ENCODE peak calls at places on chromosomes 4 and X, in six cellular contexts. One of them, this sample, is unnamed.

GRCh38 chrX:12138366-12139313 is at the start of gene FRMPD4:
- DNase-seq in astrocyte of the hippocampus: peak; percentile 58
- DNase-seq in stimulated activated CD4-positive, alpha-beta T cell treated with anti-CD3 and anti-CD28 coated beads, Interleukin-4, amount 100 ng/mL, for 24 hours: no peak
- DNase-seq in stromal cell of bone marrow: no peak
- DNase-seq in ELF-1: peak; percentile 90
- DNase-seq in left ventricle myocardium inferior: no peak
- DNase-seq in this sample: peak; percentile 58

GRCh38 chr4:110005461-110006056 is 92.9 kb downstream of the EGF start:
- DNase-seq in ELF-1: no peak
- DNase-seq in stimulated activated CD4-positive, alpha-beta T cell treated with anti-CD3 and anti-CD28 coated beads, Interleukin-4, amount 100 ng/mL, for 24 hours: peak; percentile 15
- DNase-seq in stromal cell of bone marrow: peak; percentile 60
- DNase-seq in left ventricle myocardium inferior: no peak
- DNase-seq in astrocyte of the hippocampus: peak; percentile 81
- DNase-seq in this sample: peak; percentile 62

GRCh38 chr4:29320947-29321583 is 1399.1 kb upstream of the PCDH7 start:
- DNase-seq in astrocyte of the hippocampus: no peak
- DNase-seq in stimulated activated CD4-positive, alpha-beta T cell treated with anti-CD3 and anti-CD28 coated beads, Interleukin-4, amount 100 ng/mL, for 24 hours: no peak
- DNase-seq in left ventricle myocardium inferior: no peak
- DNase-seq in ELF-1: no peak
- DNase-seq in stromal cell of bone marrow: no peak
- DNase-seq in this sample: peak; percentile 26

GRCh38 chrX:22666441-22666840 is 333.3 kb upstream of the DDX53 start:
- DNase-seq in ELF-1: peak; percentile 79
- DNase-seq in astrocyte of the hippocampus: no peak
- DNase-seq in stimulated activated CD4-positive, alpha-beta T cell treated with anti-CD3 and anti-CD28 coated beads, Interleukin-4, amount 100 ng/mL, for 24 hours: no peak
- DNase-seq in left ventricle myocardium inferior: no peak
- DNase-seq in stromal cell of bone marrow: no peak
- DNase-seq in this sample: peak; percentile 76

GRCh38 chr4:5800496-5800895 is 89.5 kb downstream of the EVC start:
- DNase-seq in stimulated activated CD4-positive, alpha-beta T cell treated with anti-CD3 and anti-CD28 coated beads, Interleukin-4, amount 100 ng/mL, for 24 hours: no peak
- DNase-seq in stromal cell of bone marrow: no peak
- DNase-seq in astrocyte of the hippocampus: no peak
- DNase-seq in left ventricle myocardium inferior: no peak
- DNase-seq in ELF-1: no peak
- DNase-seq in this sample: no peak

GRCh38 chr4:654871-655734 is 19.0 kb downstream of the ATP5ME start:
- DNase-seq in stimulated activated CD4-positive, alpha-beta T cell treated with anti-CD3 and anti-CD28 coated beads, Interleukin-4, amount 100 ng/mL, for 24 hours: no peak
- DNase-seq in stromal cell of bone marrow: no peak
- DNase-seq in ELF-1: no peak
- DNase-seq in astrocyte of the hippocampus: no peak
- DNase-seq in left ventricle myocardium inferior: no peak
- DNase-seq in this sample: no peak

GRCh38 chr4:61243962-61244361 is 43.8 kb downstream of the ADGRL3 start:
- DNase-seq in stimulated activated CD4-positive, alpha-beta T cell treated with anti-CD3 and anti-CD28 coated beads, Interleukin-4, amount 100 ng/mL, for 24 hours: no peak
- DNase-seq in ELF-1: no peak
- DNase-seq in stromal cell of bone marrow: no peak
- DNase-seq in astrocyte of the hippocampus: no peak
- DNase-seq in left ventricle myocardium inferior: no peak
- DNase-seq in this sample: no peak

GRCh38 chrX:2645563-2645962 is 45.5 kb upstream of the CD99 start:
- DNase-seq in stromal cell of bone marrow: no peak
- DNase-seq in ELF-1: no peak
- DNase-seq in left ventricle myocardium inferior: no peak
- DNase-seq in stimulated activated CD4-positive, alpha-beta T cell treated with anti-CD3 and anti-CD28 coated beads, Interleukin-4, amount 100 ng/mL, for 24 hours: no peak
- DNase-seq in astrocyte of the hippocampus: no peak
- DNase-seq in this sample: no peak

GRCh38 chr4:1683371-1683902 is 676 bp downstream of the FAM53A start:
- DNase-seq in astrocyte of the hippocampus: peak; percentile 78
- DNase-seq in stromal cell of bone marrow: peak; percentile 80
- DNase-seq in ELF-1: peak; percentile 80
- DNase-seq in left ventricle myocardium inferior: no peak
- DNase-seq in stimulated activated CD4-positive, alpha-beta T cell treated with anti-CD3 and anti-CD28 coated beads, Interleukin-4, amount 100 ng/mL, for 24 hours: no peak
- DNase-seq in this sample: peak; percentile 55

GRCh38 chr4:179867300-179867878 is 2375.8 kb upstream of the TENM3 start:
- DNase-seq in left ventricle myocardium inferior: no peak
- DNase-seq in ELF-1: peak; percentile 89
- DNase-seq in astrocyte of the hippocampus: peak; percentile 45
- DNase-seq in stimulated activated CD4-positive, alpha-beta T cell treated with anti-CD3 and anti-CD28 coated beads, Interleukin-4, amount 100 ng/mL, for 24 hours: no peak
- DNase-seq in stromal cell of bone marrow: no peak
- DNase-seq in this sample: peak; percentile 95

GRCh38 chr4:181874582-181874981 is 368.6 kb upstream of the TENM3 start:
- DNase-seq in ELF-1: no peak
- DNase-seq in stimulated activated CD4-positive, alpha-beta T cell treated with anti-CD3 and anti-CD28 coated beads, Interleukin-4, amount 100 ng/mL, for 24 hours: no peak
- DNase-seq in left ventricle myocardium inferior: no peak
- DNase-seq in astrocyte of the hippocampus: no peak
- DNase-seq in stromal cell of bone marrow: no peak
- DNase-seq in this sample: no peak

GRCh38 chr4:27132497-27132896 is 271.9 kb downstream of the STIM2 start:
- DNase-seq in ELF-1: no peak
- DNase-seq in left ventricle myocardium inferior: no peak
- DNase-seq in stromal cell of bone marrow: no peak
- DNase-seq in stimulated activated CD4-positive, alpha-beta T cell treated with anti-CD3 and anti-CD28 coated beads, Interleukin-4, amount 100 ng/mL, for 24 hours: no peak
- DNase-seq in astrocyte of the hippocampus: no peak
- DNase-seq in this sample: no peak

GRCh38 chr4:23333946-23334878 is 555.6 kb downstream of the PPARGC1A start:
- DNase-seq in stromal cell of bone marrow: peak; percentile 82
- DNase-seq in astrocyte of the hippocampus: peak; percentile 88
- DNase-seq in stimulated activated CD4-positive, alpha-beta T cell treated with anti-CD3 and anti-CD28 coated beads, Interleukin-4, amount 100 ng/mL, for 24 hours: peak; percentile 38
- DNase-seq in left ventricle myocardium inferior: no peak
- DNase-seq in ELF-1: peak; percentile 71
- DNase-seq in this sample: peak; percentile 79

GRCh38 chrX:13087322-13088154 is 43.1 kb upstream of the FAM9C start:
- DNase-seq in ELF-1: no peak
- DNase-seq in stromal cell of bone marrow: no peak
- DNase-seq in left ventricle myocardium inferior: no peak
- DNase-seq in astrocyte of the hippocampus: peak; percentile 35
- DNase-seq in stimulated activated CD4-positive, alpha-beta T cell treated with anti-CD3 and anti-CD28 coated beads, Interleukin-4, amount 100 ng/mL, for 24 hours: peak; percentile 67
- DNase-seq in this sample: no peak

GRCh38 chrX:10137516-10137915 is 19.3 kb upstream of the CLCN4 start:
- DNase-seq in stromal cell of bone marrow: no peak
- DNase-seq in astrocyte of the hippocampus: no peak
- DNase-seq in left ventricle myocardium inferior: no peak
- DNase-seq in ELF-1: no peak
- DNase-seq in stimulated activated CD4-positive, alpha-beta T cell treated with anti-CD3 and anti-CD28 coated beads, Interleukin-4, amount 100 ng/mL, for 24 hours: no peak
- DNase-seq in this sample: no peak

GRCh38 chr4:6282247-6282646 is 12.6 kb downstream of the WFS1 start:
- DNase-seq in stromal cell of bone marrow: no peak
- DNase-seq in astrocyte of the hippocampus: no peak
- DNase-seq in left ventricle myocardium inferior: no peak
- DNase-seq in stimulated activated CD4-positive, alpha-beta T cell treated with anti-CD3 and anti-CD28 coated beads, Interleukin-4, amount 100 ng/mL, for 24 hours: no peak
- DNase-seq in ELF-1: no peak
- DNase-seq in this sample: no peak

GRCh38 chrX:120768254-120768653 is 107.4 kb downstream of the CT47B1 start:
- DNase-seq in ELF-1: no peak
- DNase-seq in astrocyte of the hippocampus: no peak
- DNase-seq in left ventricle myocardium inferior: no peak
- DNase-seq in stromal cell of bone marrow: no peak
- DNase-seq in stimulated activated CD4-positive, alpha-beta T cell treated with anti-CD3 and anti-CD28 coated beads, Interleukin-4, amount 100 ng/mL, for 24 hours: no peak
- DNase-seq in this sample: no peak

GRCh38 chr4:153555730-153556440 is 89.7 kb downstream of the TMEM131L start:
- DNase-seq in astrocyte of the hippocampus: peak; percentile 94
- DNase-seq in left ventricle myocardium inferior: peak; percentile 90
- DNase-seq in ELF-1: no peak
- DNase-seq in stimulated activated CD4-positive, alpha-beta T cell treated with anti-CD3 and anti-CD28 coated beads, Interleukin-4, amount 100 ng/mL, for 24 hours: no peak
- DNase-seq in stromal cell of bone marrow: peak; percentile 41
- DNase-seq in this sample: no peak

GRCh38 chr4:38673109-38673978 is 9.3 kb downstream of the KLF3 start:
- DNase-seq in ELF-1: no peak
- DNase-seq in left ventricle myocardium inferior: peak; percentile 67
- DNase-seq in stromal cell of bone marrow: no peak
- DNase-seq in stimulated activated CD4-positive, alpha-beta T cell treated with anti-CD3 and anti-CD28 coated beads, Interleukin-4, amount 100 ng/mL, for 24 hours: no peak
- DNase-seq in astrocyte of the hippocampus: no peak
- DNase-seq in this sample: no peak

GRCh38 chrX:1945879-1946278 is 331.0 kb downstream of the ASMT start:
- DNase-seq in stimulated activated CD4-positive, alpha-beta T cell treated with anti-CD3 and anti-CD28 coated beads, Interleukin-4, amount 100 ng/mL, for 24 hours: no peak
- DNase-seq in ELF-1: no peak
- DNase-seq in astrocyte of the hippocampus: no peak
- DNase-seq in stromal cell of bone marrow: no peak
- DNase-seq in left ventricle myocardium inferior: no peak
- DNase-seq in this sample: no peak

GRCh38 chrX:43629229-43629628 is 26.9 kb upstream of the MAOA start:
- DNase-seq in ELF-1: no peak
- DNase-seq in astrocyte of the hippocampus: no peak
- DNase-seq in left ventricle myocardium inferior: no peak
- DNase-seq in stromal cell of bone marrow: no peak
- DNase-seq in stimulated activated CD4-positive, alpha-beta T cell treated with anti-CD3 and anti-CD28 coated beads, Interleukin-4, amount 100 ng/mL, for 24 hours: no peak
- DNase-seq in this sample: no peak

GRCh38 chr4:153731239-153731638 is 28.6 kb downstream of the RNF175 start:
- DNase-seq in left ventricle myocardium inferior: no peak
- DNase-seq in ELF-1: no peak
- DNase-seq in astrocyte of the hippocampus: peak; percentile 52
- DNase-seq in stimulated activated CD4-positive, alpha-beta T cell treated with anti-CD3 and anti-CD28 coated beads, Interleukin-4, amount 100 ng/mL, for 24 hours: no peak
- DNase-seq in stromal cell of bone marrow: peak; percentile 72
- DNase-seq in this sample: no peak

GRCh38 chrX:40108084-40108958 is 10.6 kb upstream of the BCOR start:
- DNase-seq in stromal cell of bone marrow: no peak
- DNase-seq in ELF-1: peak; percentile 90
- DNase-seq in astrocyte of the hippocampus: peak; percentile 71
- DNase-seq in stimulated activated CD4-positive, alpha-beta T cell treated with anti-CD3 and anti-CD28 coated beads, Interleukin-4, amount 100 ng/mL, for 24 hours: no peak
- DNase-seq in left ventricle myocardium inferior: peak; percentile 42
- DNase-seq in this sample: peak; percentile 73

GRCh38 chrX:116173006-116173405 is 2.5 kb downstream of the AGTR2 start:
- DNase-seq in stromal cell of bone marrow: no peak
- DNase-seq in astrocyte of the hippocampus: no peak
- DNase-seq in stimulated activated CD4-positive, alpha-beta T cell treated with anti-CD3 and anti-CD28 coated beads, Interleukin-4, amount 100 ng/mL, for 24 hours: no peak
- DNase-seq in left ventricle myocardium inferior: no peak
- DNase-seq in ELF-1: no peak
- DNase-seq in this sample: no peak

GRCh38 chr4:27019766-27020165 is 159.1 kb downstream of the STIM2 start:
- DNase-seq in stimulated activated CD4-positive, alpha-beta T cell treated with anti-CD3 and anti-CD28 coated beads, Interleukin-4, amount 100 ng/mL, for 24 hours: no peak
- DNase-seq in left ventricle myocardium inferior: no peak
- DNase-seq in stromal cell of bone marrow: no peak
- DNase-seq in ELF-1: no peak
- DNase-seq in astrocyte of the hippocampus: no peak
- DNase-seq in this sample: no peak

GRCh38 chr4:26010266-26010665 is 96.2 kb downstream of the SMIM20 start:
- DNase-seq in stromal cell of bone marrow: no peak
- DNase-seq in astrocyte of the hippocampus: no peak
- DNase-seq in stimulated activated CD4-positive, alpha-beta T cell treated with anti-CD3 and anti-CD28 coated beads, Interleukin-4, amount 100 ng/mL, for 24 hours: no peak
- DNase-seq in ELF-1: no peak
- DNase-seq in left ventricle myocardium inferior: no peak
- DNase-seq in this sample: no peak